ENCODE peak calls at places on chromosomes 1 and 21, in four cellular contexts. I, J, D and Y are unnamed samples. For H3K36me3, the result is how much of the 10 kb centered on the place peaks cover.

GRCh38 chr21:26332873-26333272 is 162.3 kb upstream of the APP start:
- DNase-seq in I (no peak), J (peak), D (no peak), Y (no peak)

GRCh38 chr1:238681451-238681850 is 704.9 kb upstream of the CHRM3 start:
- DNase-seq in I (no peak), J (no peak), D (no peak), Y (no peak)

GRCh38 chr1:29532285-29532684 is 296.0 kb downstream of the PTPRU start:
- DNase-seq in I (no peak), J (no peak), D (no peak), Y (no peak)

GRCh38 chr1:245288796-245289195 is 134.0 kb downstream of the KIF26B start:
- DNase-seq in I (no peak), J (no peak), D (no peak), Y (no peak)

GRCh38 chr1:30409476-30410152 is 313.8 kb downstream of the MATN1 start:
- DNase-seq in I (no peak), J (no peak), D (no peak), Y (no peak)

GRCh38 chr1:19437911-19438310 is 47.4 kb downstream of the CAPZB start:
- DNase-seq in I (peak), J (no peak), D (no peak), Y (peak)

GRCh38 chr1:18882511-18882910 is 19.8 kb downstream of the ALDH4A1 start:
- DNase-seq in I (peak), J (no peak), D (no peak), Y (no peak)

GRCh38 chr1:163875214-163875926 is 553.6 kb downstream of the NUF2 start:
- DNase-seq in I (peak), J (peak), D (no peak), Y (peak)

GRCh38 chr1:100458925-100459814 is 78.8 kb upstream of the GPR88 start:
- DNase-seq in I (peak), J (peak), D (peak), Y (peak)

GRCh38 chr1:12531169-12531479 is 86.9 kb downstream of the DHRS3 start:
- DNase-seq in I (no peak), J (no peak), D (no peak), Y (no peak)

GRCh38 chr1:40532844-40533424 is 1.5 kb downstream of the ZNF684 start:
- DNase-seq in I (no peak), J (peak), D (peak), Y (no peak)

GRCh38 chr21:31700040-31700439 is 31.9 kb downstream of the SCAF4 start:
- DNase-seq in I (no peak), J (no peak), D (no peak), Y (no peak)

GRCh38 chr1:201020040-201020591 is 3.4 kb downstream of the KIF21B start:
- DNase-seq in I (no peak), J (no peak), D (no peak), Y (no peak)

GRCh38 chr1:47448462-47449233 is 10.8 kb downstream of the FOXD2 start:
- DNase-seq in I (no peak), J (no peak), D (no peak), Y (no peak)

GRCh38 chr21:39854572-39854971 is 12.7 kb upstream of the PCP4 start:
- DNase-seq in I (no peak), J (no peak), D (no peak), Y (no peak)

GRCh38 chr1:38581396-38581795 is 278.2 kb downstream of the RRAGC start:
- DNase-seq in I (no peak), J (no peak), D (no peak), Y (no peak)

GRCh38 chr1:214002472-214002871 is 14.7 kb downstream of the PROX1 start:
- DNase-seq in I (no peak), J (peak), D (no peak), Y (no peak)

GRCh38 chr1:222582099-222582774 is 7.5 kb downstream of the TAF1A start:
- DNase-seq in I (no peak), J (peak), D (no peak), Y (no peak)

GRCh38 chr1:197928849-197929336 is 11.7 kb downstream of the LHX9 start:
- DNase-seq in I (no peak), J (no peak), D (no peak), Y (no peak)

GRCh38 chr1:5751171-5751556 is 241.1 kb downstream of the NPHP4 start:
- DNase-seq in I (no peak), J (no peak), D (no peak), Y (no peak)

GRCh38 chr1:234962340-234962989 is 166.2 kb downstream of the TOMM20 start:
- DNase-seq in I (no peak), J (peak), D (no peak), Y (peak)

GRCh38 chr1:240646861-240647260 is 34.9 kb upstream of the GREM2 start:
- DNase-seq in I (no peak), J (no peak), D (no peak), Y (no peak)

GRCh38 chr21:38179504-38179900 is 77.3 kb upstream of the KCNJ15 start:
- DNase-seq in I (no peak), J (peak), D (no peak), Y (no peak)

GRCh38 chr1:54538538-54538937 is 9.5 kb upstream of the ACOT11 start:
- DNase-seq in I (no peak), J (no peak), D (no peak), Y (no peak)

GRCh38 chr1:208165659-208166058 is 78.5 kb downstream of the PLXNA2 start:
- DNase-seq in I (no peak), J (no peak), D (no peak), Y (no peak)

GRCh38 chr21:16911166-16911607 is 601.7 kb upstream of the CXADR start:
- DNase-seq in I (no peak), J (no peak), D (no peak), Y (no peak)

GRCh38 chr1:89040315-89040626 is 17.6 kb upstream of the GBP3 start:
- DNase-seq in I (no peak), J (no peak), D (no peak), Y (no peak)

GRCh38 chr1:59543211-59543668 is 246.3 kb downstream of the FGGY start:
- DNase-seq in I (no peak), J (no peak), D (no peak), Y (no peak)

DNA sequence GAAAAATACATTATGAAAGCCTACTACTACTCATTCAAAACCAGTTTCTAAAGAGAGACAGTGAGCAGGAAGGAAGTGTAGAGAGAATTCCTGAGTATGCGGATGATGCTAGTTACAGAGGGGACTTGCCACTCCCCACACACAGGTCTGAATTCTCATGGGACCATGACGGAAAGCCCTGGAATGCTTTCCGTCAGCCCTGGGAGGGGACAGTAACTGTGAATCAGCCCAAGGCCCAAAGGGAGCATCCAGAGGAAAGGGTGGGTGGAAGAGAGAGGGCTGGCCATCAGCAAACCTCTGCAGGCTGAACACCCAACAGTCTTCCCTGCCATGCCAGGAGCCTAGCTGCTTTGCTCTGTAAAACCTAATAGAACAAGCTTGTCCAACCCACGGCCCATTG is 36.4 kb downstream of the RCSD1 start:
- DNase-seq in I (no peak), J (peak), D (no peak), Y (no peak)
- H3K36me3 ChIP-seq in I (under half), J (under half), D (under half), Y (under half)

GRCh38 chr21:33386222-33386784 is 16.9 kb upstream of the IFNGR2 start:
- DNase-seq in I (no peak), J (no peak), D (peak), Y (no peak)
- TF ChIP-seq CTCF in I (no peak), J (peak), D (peak), Y (no peak)

GRCh38 chr1:233636503-233636877 is 22.6 kb downstream of the KCNK1 start:
- DNase-seq in I (no peak), J (no peak), D (no peak), Y (no peak)

GRCh38 chr1:233638513-233638912 is 24.6 kb downstream of the KCNK1 start:
- DNase-seq in I (no peak), J (no peak), D (no peak), Y (no peak)

GRCh38 chr1:233635765-233636502 is 22.0 kb downstream of the KCNK1 start:
- DNase-seq in I (no peak), J (peak), D (no peak), Y (no peak)

GRCh38 chr1:233641029-233641428 is 27.1 kb downstream of the KCNK1 start:
- DNase-seq in I (no peak), J (no peak), D (no peak), Y (no peak)

GRCh38 chr1:233639611-233640010 is 25.7 kb downstream of the KCNK1 start:
- DNase-seq in I (no peak), J (peak), D (no peak), Y (no peak)
- H3K36me3 ChIP-seq in I (under half), J (under half), D (under half), Y (under half)

GRCh38 chr1:242735323-242735722 is 210.8 kb upstream of the PLD5 start:
- DNase-seq in I (no peak), J (no peak), D (no peak), Y (no peak)

GRCh38 chr1:242739246-242739645 is 214.7 kb upstream of the PLD5 start:
- DNase-seq in I (no peak), J (no peak), D (no peak), Y (no peak)

GRCh38 chr1:242736569-242736968 is 212.1 kb upstream of the PLD5 start:
- DNase-seq in I (no peak), J (no peak), D (no peak), Y (no peak)

GRCh38 chr1:242743983-242744780 is 219.7 kb upstream of the PLD5 start:
- DNase-seq in I (no peak), J (no peak), D (no peak), Y (no peak)

DNA sequence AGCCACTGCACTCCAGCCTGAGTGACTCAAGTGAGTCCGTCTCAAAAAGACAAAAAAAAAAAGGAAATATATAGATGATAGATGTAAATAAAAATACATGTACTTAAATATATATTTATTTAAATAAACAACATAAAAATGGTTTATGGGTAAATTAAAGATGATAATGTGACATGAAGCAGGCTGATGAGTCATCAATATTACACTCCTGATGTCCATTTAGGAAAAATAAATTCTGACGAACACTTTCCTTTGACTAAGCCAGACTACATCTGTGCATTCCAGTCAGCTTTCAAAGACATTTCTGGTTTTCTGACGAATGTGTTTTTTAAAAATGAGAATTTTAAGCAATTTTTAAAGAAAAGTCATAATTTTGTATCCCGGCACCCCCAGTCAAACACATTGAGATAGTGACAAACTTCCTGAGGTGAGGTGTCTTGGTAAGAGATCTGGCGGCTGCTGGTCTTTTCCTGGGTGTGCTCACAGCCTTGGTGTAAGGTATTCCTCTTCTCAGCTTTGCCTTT is 214.3 kb upstream of the PLD5 start:
- DNase-seq in I (no peak), J (no peak), D (no peak), Y (no peak)
- TF ChIP-seq CTCF in I (no peak), J (no peak), D (no peak), Y (no peak)

DNA sequence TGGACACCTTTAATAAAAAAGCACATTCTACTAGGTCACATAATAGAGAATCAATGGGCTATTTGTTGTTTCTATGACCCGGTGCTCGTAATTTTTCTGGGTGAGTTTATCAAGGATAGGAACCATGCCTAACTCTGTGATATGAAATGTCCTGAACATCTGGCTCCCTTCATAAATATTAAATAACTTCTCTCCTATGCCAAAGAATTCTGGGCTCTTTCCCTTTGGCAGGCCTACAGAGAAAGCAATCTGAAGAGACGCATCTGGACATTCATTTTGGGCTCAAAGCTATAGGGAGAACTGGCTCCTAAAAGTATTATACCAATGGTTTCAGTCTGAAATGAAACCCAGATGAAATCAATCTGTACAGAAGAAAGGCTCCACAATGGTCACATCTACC is 38.8 kb upstream of the ANGPTL7 start:
- DNase-seq in I (no peak), J (no peak), D (no peak), Y (no peak)
- H3K36me3 ChIP-seq in I (half or more), J (under half), D (under half), Y (half or more)